ENCODE peak calls at places on chromosomes 1 and 21, in nine cellular contexts. H is cardiac muscle cell, Z is psoas muscle, G is H9, W is OCI-LY7, T is epithelial cell of esophagus, V is astrocyte, C is mucosa of descending colon, X is GM10248. A is an unnamed sample.

GRCh38 chr1:56797079-56797685 is 22.0 kb downstream of the FYB2 start:
- DNase-seq in H (no peak), Z (no peak), G (no peak), W (no peak), T (peak), V (no peak), C (peak), X (no peak), A (no peak)

GRCh38 chr21:27759091-27759659 is 792.3 kb upstream of the ADAMTS5 start:
- DNase-seq in H (no peak), Z (no peak), G (peak), W (no peak), T (peak), V (no peak), C (peak), X (no peak), A (no peak)

GRCh38 chr1:162856260-162856659 is 4.7 kb downstream of the CCDC190 start:
- DNase-seq in H (no peak), Z (no peak), G (no peak), W (no peak), T (peak), V (peak), C (no peak), X (no peak), A (no peak)

GRCh38 chr1:175195281-175195680 is 2.7 kb upstream of the KIAA0040 start:
- DNase-seq in H (no peak), Z (no peak), G (no peak), W (peak), T (no peak), V (no peak), C (no peak), X (peak), A (no peak)

GRCh38 chr21:33374080-33374873 is 28.9 kb upstream of the IFNGR2 start:
- DNase-seq in H (peak), Z (no peak), G (peak), W (peak), T (peak), V (peak), C (peak), X (no peak), A (peak)

GRCh38 chr1:206464456-206464964 is 5.8 kb upstream of the IKBKE start:
- DNase-seq in H (no peak), Z (no peak), G (no peak), W (no peak), T (peak), V (peak), C (no peak), X (no peak), A (no peak)

GRCh38 chr1:157404063-157404501 is 148.2 kb downstream of the FCRL5 start:
- DNase-seq in H (no peak), Z (no peak), G (no peak), W (peak), T (no peak), V (no peak), C (no peak), X (no peak), A (no peak)

GRCh38 chr1:160681067-160681890 is 30.3 kb downstream of the CD48 start:
- DNase-seq in H (peak), Z (peak), G (peak), W (peak), T (peak), V (no peak), C (peak), X (peak), A (peak)

GRCh38 chr1:40849801-40850592 is 12.2 kb downstream of the CITED4 start:
- DNase-seq in H (peak), Z (peak), G (peak), W (peak), T (peak), V (no peak), C (peak), X (peak), A (peak)

GRCh38 chr1:114695430-114696093 is at the start of gene AMPD1:
- DNase-seq in H (no peak), Z (no peak), G (no peak), W (no peak), T (peak), V (peak), C (no peak), X (no peak), A (no peak)

GRCh38 chr1:15178571-15179484 is 25.3 kb downstream of the TMEM51 start:
- DNase-seq in H (no peak), Z (no peak), G (no peak), W (no peak), T (peak), V (peak), C (no peak), X (no peak), A (no peak)

GRCh38 chr1:204477036-204477740 is 17.4 kb downstream of the PIK3C2B start:
- DNase-seq in H (no peak), Z (no peak), G (no peak), W (no peak), T (no peak), V (peak), C (no peak), X (peak), A (no peak)

GRCh38 chr1:167145965-167146364 is 52.1 kb downstream of the STYXL2 start:
- DNase-seq in H (no peak), Z (no peak), G (no peak), W (no peak), T (peak), V (no peak), C (no peak), X (no peak), A (no peak)

GRCh38 chr1:116826818-116827606 is 72.8 kb downstream of the CD2 start:
- DNase-seq in H (no peak), Z (no peak), G (no peak), W (no peak), T (peak), V (peak), C (no peak), X (peak), A (peak)

GRCh38 chr1:15678578-15678977 is 5.5 kb upstream of the PLEKHM2 start:
- DNase-seq in H (no peak), Z (no peak), G (peak), W (peak), T (peak), V (peak), C (no peak), X (no peak), A (no peak)

GRCh38 chr1:199403421-199404116 is 623.9 kb upstream of the NR5A2 start:
- DNase-seq in H (no peak), Z (no peak), G (no peak), W (no peak), T (no peak), V (peak), C (no peak), X (no peak), A (no peak)

GRCh38 chr1:67405473-67406245 is 24.5 kb downstream of the SERBP1 start:
- DNase-seq in H (peak), Z (no peak), G (no peak), W (no peak), T (no peak), V (no peak), C (no peak), X (no peak), A (no peak)

GRCh38 chr1:205572426-205572825 is 59.4 kb downstream of the ELK4 start:
- DNase-seq in H (no peak), Z (no peak), G (peak), W (no peak), T (no peak), V (no peak), C (no peak), X (no peak), A (no peak)

GRCh38 chr1:198563578-198563977 is 23.1 kb upstream of the ATP6V1G3 start:
- DNase-seq in H (no peak), Z (no peak), G (no peak), W (no peak), T (peak), V (peak), C (no peak), X (no peak), A (no peak)

GRCh38 chr1:237124856-237125462 is 83.0 kb downstream of the RYR2 start:
- DNase-seq in H (no peak), Z (no peak), G (no peak), W (peak), T (no peak), V (no peak), C (no peak), X (peak), A (no peak)

GRCh38 chr1:55635856-55636255 is 420.7 kb upstream of the USP24 start:
- DNase-seq in H (no peak), Z (no peak), G (no peak), W (no peak), T (no peak), V (peak), C (no peak), X (no peak), A (no peak)

GRCh38 chr1:179036844-179037465 is 11.3 kb downstream of the FAM20B start:
- DNase-seq in H (no peak), Z (no peak), G (no peak), W (no peak), T (peak), V (peak), C (no peak), X (peak), A (no peak)

GRCh38 chr1:85078903-85079302 is 30.6 kb upstream of the MCOLN3 start:
- DNase-seq in H (peak), Z (no peak), G (no peak), W (peak), T (peak), V (no peak), C (no peak), X (no peak), A (no peak)

GRCh38 chr1:168469690-168470089 is 74.1 kb downstream of the XCL2 start:
- DNase-seq in H (no peak), Z (peak), G (no peak), W (no peak), T (peak), V (peak), C (peak), X (no peak), A (peak)

GRCh38 chr1:44031900-44032817 is 897 bp upstream of the SLC6A9 start:
- DNase-seq in H (no peak), Z (no peak), G (peak), W (no peak), T (no peak), V (no peak), C (no peak), X (no peak), A (no peak)

GRCh38 chr1:159222075-159222865 is 17.6 kb downstream of the ACKR1 start:
- DNase-seq in H (no peak), Z (no peak), G (no peak), W (no peak), T (no peak), V (no peak), C (no peak), X (no peak), A (no peak)
- TF ChIP-seq CTCF in H (no peak), Z (no peak), G (no peak), W (no peak), T (no peak), V (no peak), C (no peak), X (no peak), A (no peak)

DNA sequence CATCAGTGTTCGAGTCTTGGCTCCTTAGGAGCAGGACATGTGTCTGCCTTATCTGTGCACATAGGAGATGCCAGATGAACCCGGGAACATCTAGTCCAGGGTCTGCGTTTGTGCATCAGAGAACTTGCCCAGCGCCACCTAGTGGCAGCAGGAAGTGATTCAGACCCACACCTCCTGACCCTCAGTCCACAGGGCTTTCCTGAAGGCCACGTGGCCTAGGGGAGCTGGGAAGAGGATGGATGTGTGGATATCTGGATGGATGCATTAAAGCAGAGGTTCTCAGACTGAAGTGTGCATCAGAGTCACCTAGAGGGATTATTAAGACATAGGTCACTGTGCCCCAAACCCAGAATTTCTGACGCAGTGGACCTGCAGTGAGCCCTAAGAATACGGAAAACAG is 37.3 kb downstream of the CAPN8 start:
- DNase-seq in H (peak), Z (peak), G (peak), W (peak), T (peak), V (peak), C (peak), X (peak), A (peak)
- TF ChIP-seq CTCF in H (peak), Z (peak), G (peak), W (peak), T (peak), V (peak), C (peak), X (peak), A (peak)

GRCh38 chr1:5479876-5480275 is 512.3 kb downstream of the NPHP4 start:
- DNase-seq in H (no peak), Z (no peak), G (no peak), W (no peak), T (no peak), V (no peak), C (no peak), X (no peak), A (no peak)

GRCh38 chr1:5480906-5481305 is 511.3 kb downstream of the NPHP4 start:
- DNase-seq in H (no peak), Z (no peak), G (no peak), W (no peak), T (no peak), V (no peak), C (no peak), X (no peak), A (no peak)

GRCh38 chr1:5484451-5485165 is 507.6 kb downstream of the NPHP4 start:
- DNase-seq in H (no peak), Z (no peak), G (no peak), W (no peak), T (no peak), V (no peak), C (no peak), X (no peak), A (no peak)

GRCh38 chr1:5480306-5480705 is 511.9 kb downstream of the NPHP4 start:
- DNase-seq in H (no peak), Z (no peak), G (no peak), W (no peak), T (no peak), V (no peak), C (no peak), X (no peak), A (no peak)

DNA sequence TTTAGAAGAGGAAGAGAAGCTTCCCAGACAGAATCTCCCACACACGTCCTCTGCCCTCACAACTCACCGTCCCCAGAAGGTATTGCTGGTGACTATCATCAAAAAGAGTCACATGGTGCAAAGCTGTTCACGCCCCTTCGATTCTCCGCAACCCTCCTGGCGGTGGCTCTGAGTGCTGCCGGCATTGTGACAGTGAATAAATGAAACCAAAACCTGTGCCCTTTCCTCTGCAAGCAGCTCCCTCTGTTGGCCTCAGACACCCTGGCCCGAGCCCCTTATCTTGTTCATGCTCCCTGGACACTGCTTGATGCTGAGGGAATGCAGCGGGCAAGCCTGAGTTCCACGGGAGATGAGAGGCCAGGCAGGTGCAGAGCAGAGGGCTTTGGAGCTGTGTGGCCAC is 510.3 kb downstream of the NPHP4 start:
- DNase-seq in H (peak), Z (no peak), G (peak), W (peak), T (no peak), V (no peak), C (peak), X (no peak), A (peak)
- TF ChIP-seq CTCF in H (no peak), Z (no peak), G (peak), W (peak), T (no peak), V (no peak), C (no peak), X (peak), A (peak)

DNA sequence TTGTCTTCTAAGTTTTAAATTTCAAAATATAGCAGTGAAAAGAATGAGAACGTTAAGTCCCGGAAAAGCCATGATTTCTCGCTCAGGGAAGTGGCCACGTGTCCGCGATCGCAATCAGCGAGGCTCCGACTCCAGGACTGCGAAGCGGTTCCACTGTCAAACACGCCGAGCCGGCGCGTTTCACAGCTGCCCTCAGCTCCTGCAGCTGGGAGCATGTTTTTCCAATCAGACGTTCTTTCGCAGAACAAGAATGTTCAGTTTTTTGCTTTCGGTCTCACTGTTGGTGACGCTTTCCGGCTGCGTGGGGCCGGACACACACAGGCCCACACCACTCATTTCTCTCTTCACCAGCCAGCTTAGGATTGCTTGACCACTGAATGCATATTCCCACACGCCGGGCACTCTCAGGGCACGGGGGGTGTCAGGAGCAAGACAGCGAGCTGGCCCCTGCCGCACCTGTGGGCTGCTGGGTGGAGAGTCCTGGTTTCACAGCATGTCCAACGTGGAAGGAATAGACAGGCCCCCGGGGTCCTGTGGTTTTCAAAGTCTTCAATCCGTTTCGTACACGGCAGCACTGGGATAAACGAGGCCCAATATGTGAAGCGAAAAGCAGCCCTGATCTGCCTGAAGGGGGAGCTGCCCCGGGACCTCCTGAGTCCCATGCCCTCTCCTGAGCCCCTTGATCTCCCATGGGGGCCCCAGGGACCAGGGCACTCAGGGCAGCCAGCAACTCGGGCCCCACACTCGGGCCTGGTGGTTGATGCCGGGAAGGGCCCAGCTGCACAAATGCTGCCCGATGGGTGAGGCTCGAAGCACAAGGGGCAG is 47.3 kb upstream of the COL18A1 start:
- DNase-seq in H (no peak), Z (peak), G (no peak), W (no peak), T (peak), V (no peak), C (no peak), X (no peak), A (no peak)
- TF ChIP-seq CTCF in H (peak), Z (no peak), G (peak), W (no peak), T (no peak), V (no peak), C (no peak), X (no peak), A (no peak)

GRCh38 chr1:90046635-90047034 is 51.7 kb downstream of the ZNF326 start:
- DNase-seq in H (no peak), Z (no peak), G (no peak), W (no peak), T (no peak), V (no peak), C (no peak), X (peak), A (no peak)

GRCh38 chr1:90043573-90043972 is 48.7 kb downstream of the ZNF326 start:
- DNase-seq in H (no peak), Z (no peak), G (no peak), W (no peak), T (no peak), V (no peak), C (no peak), X (no peak), A (no peak)

GRCh38 chr1:90044346-90044745 is 49.4 kb downstream of the ZNF326 start:
- DNase-seq in H (no peak), Z (no peak), G (no peak), W (no peak), T (no peak), V (no peak), C (no peak), X (no peak), A (no peak)

GRCh38 chr1:90045853-90046563 is 51.1 kb downstream of the ZNF326 start:
- DNase-seq in H (peak), Z (no peak), G (peak), W (peak), T (peak), V (no peak), C (no peak), X (peak), A (no peak)
- TF ChIP-seq CTCF in H (peak), Z (peak), G (peak), W (peak), T (peak), V (peak), C (no peak), X (peak), A (peak)

GRCh38 chr1:154352581-154353459 is 27.5 kb downstream of the ATP8B2 start:
- DNase-seq in H (peak), Z (peak), G (peak), W (no peak), T (peak), V (peak), C (peak), X (peak), A (no peak)
- TF ChIP-seq CTCF in H (no peak), Z (no peak), G (no peak), W (no peak), T (no peak), V (no peak), C (no peak), X (peak), A (peak)

GRCh38 chr1:52929019-52929418 is 1.9 kb downstream of the SCP2 start:
- DNase-seq in H (no peak), Z (no peak), G (no peak), W (no peak), T (no peak), V (no peak), C (no peak), X (no peak), A (no peak)

GRCh38 chr1:52927219-52928082 is at the start of gene SCP2:
- DNase-seq in H (peak), Z (peak), G (peak), W (no peak), T (peak), V (peak), C (peak), X (peak), A (peak)

GRCh38 chr1:52926864-52927218 is 235 bp upstream of the SCP2 start:
- DNase-seq in H (no peak), Z (no peak), G (no peak), W (no peak), T (no peak), V (no peak), C (no peak), X (no peak), A (no peak)

GRCh38 chr1:52928083-52928404 is 968 bp downstream of the SCP2 start:
- DNase-seq in H (no peak), Z (no peak), G (no peak), W (no peak), T (no peak), V (no peak), C (no peak), X (no peak), A (no peak)

DNA sequence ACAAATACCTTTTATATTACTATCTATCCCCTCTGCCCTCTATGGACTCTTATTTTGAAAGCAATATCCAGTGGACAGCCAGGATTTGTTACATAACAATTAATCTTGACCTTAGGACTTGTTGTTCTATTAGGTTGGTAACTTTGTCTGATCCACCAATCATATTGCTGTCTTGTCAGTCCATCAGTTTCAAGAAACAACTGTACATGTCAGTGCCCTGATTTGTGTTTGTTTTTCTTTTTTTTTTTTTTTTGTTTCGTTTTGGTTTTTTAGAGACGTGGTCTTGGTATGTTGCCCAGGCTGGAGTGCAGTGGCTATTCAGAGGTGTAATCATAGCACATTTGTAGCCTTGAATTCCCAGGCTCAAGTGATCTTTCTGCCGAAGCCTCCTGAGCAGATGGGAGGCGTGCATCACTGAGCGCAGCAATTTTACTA is 1.5 kb upstream of the SCP2 start:
- DNase-seq in H (no peak), Z (no peak), G (no peak), W (no peak), T (no peak), V (no peak), C (no peak), X (no peak), A (no peak)
- TF ChIP-seq CTCF in H (no peak), Z (no peak), G (no peak), W (no peak), T (no peak), V (no peak), C (no peak), X (no peak), A (no peak)